ENCODE peak calls at places on chromosomes 5 and 9, in seven cellular contexts. V is SJSA1, N is esophagus squamous epithelium, M is neuronal stem cell, L is endothelial cell of umbilical vein, R is BE2C, B is H1. S is an unnamed sample. For H3K9me3 and H3K4me1, the result is how much of the 10 kb centered on the place peaks cover.

GRCh38 chr5:172870261-172870806 is 36.3 kb downstream of the ERGIC1 start:
- DNase-seq in V (peak), N (no peak), M (no peak), L (peak), R (no peak), B (no peak), S (no peak)

GRCh38 chr5:156623381-156624040 is 226.6 kb upstream of the PPP1R2B start:
- DNase-seq in V (no peak), N (no peak), M (no peak), L (no peak), R (no peak), B (no peak), S (no peak)

GRCh38 chr5:79529110-79529509 is 15.2 kb upstream of the HOMER1 start:
- DNase-seq in V (no peak), N (no peak), M (no peak), L (no peak), R (no peak), B (no peak), S (no peak)

GRCh38 chr5:120446896-120447295 is 17.2 kb upstream of the PRR16 start:
- DNase-seq in V (no peak), N (no peak), M (no peak), L (peak), R (no peak), B (no peak), S (no peak)

GRCh38 chr5:123080215-123080614 is 8.8 kb upstream of the PRDM6 start:
- DNase-seq in V (no peak), N (no peak), M (no peak), L (no peak), R (no peak), B (no peak), S (no peak)

GRCh38 chr5:132776077-132776931 is 735 bp downstream of the SEPTIN8 start:
- DNase-seq in V (peak), N (no peak), M (no peak), L (peak), R (peak), B (no peak), S (peak)

GRCh38 chr5:80160242-80160641 is 95.6 kb downstream of the SERINC5 start:
- DNase-seq in V (no peak), N (no peak), M (no peak), L (no peak), R (no peak), B (no peak), S (no peak)

GRCh38 chr5:173488144-173488543 is 128.3 kb downstream of the BOD1 start:
- DNase-seq in V (peak), N (no peak), M (no peak), L (no peak), R (no peak), B (no peak), S (no peak)

GRCh38 chr5:67166460-67166871 is 30.1 kb downstream of the CD180 start:
- DNase-seq in V (no peak), N (peak), M (no peak), L (no peak), R (no peak), B (no peak), S (no peak)

GRCh38 chr9:4415281-4415680 is 75.0 kb upstream of the SLC1A1 start:
- DNase-seq in V (no peak), N (no peak), M (no peak), L (no peak), R (no peak), B (no peak), S (no peak)

GRCh38 chr5:61019642-61020041 is 74.6 kb downstream of the NDUFAF2 start:
- DNase-seq in V (no peak), N (no peak), M (no peak), L (peak), R (no peak), B (no peak), S (no peak)

GRCh38 chr5:177300236-177300880 is 3.2 kb downstream of the RAB24 start:
- DNase-seq in V (peak), N (no peak), M (no peak), L (peak), R (no peak), B (no peak), S (no peak)

GRCh38 chr5:134451618-134452505 is 40.2 kb upstream of the CDKN2AIPNL start:
- DNase-seq in V (peak), N (no peak), M (no peak), L (peak), R (peak), B (no peak), S (no peak)

GRCh38 chr9:20981486-20981885 is 50.0 kb downstream of the HACD4 start:
- DNase-seq in V (peak), N (no peak), M (no peak), L (peak), R (no peak), B (no peak), S (no peak)

GRCh38 chr9:34123682-34124081 is 2.8 kb downstream of the DCAF12 start:
- DNase-seq in V (no peak), N (no peak), M (no peak), L (no peak), R (no peak), B (no peak), S (no peak)

GRCh38 chr9:89440548-89440947 is 57.4 kb downstream of the SEMA4D start:
- DNase-seq in V (no peak), N (no peak), M (no peak), L (no peak), R (no peak), B (no peak), S (no peak)

GRCh38 chr5:112870976-112871375 is 9.9 kb downstream of the SRP19 start:
- DNase-seq in V (no peak), N (no peak), M (no peak), L (no peak), R (no peak), B (no peak), S (no peak)

GRCh38 chr5:95817430-95817829 is 5.1 kb downstream of the GLRX start:
- DNase-seq in V (peak), N (no peak), M (no peak), L (no peak), R (no peak), B (no peak), S (no peak)

GRCh38 chr5:59066367-59067163 is 483.7 kb downstream of the RAB3C start:
- DNase-seq in V (no peak), N (no peak), M (no peak), L (no peak), R (no peak), B (no peak), S (no peak)

GRCh38 chr9:120875954-120876841 is 790 bp downstream of the PHF19 start:
- DNase-seq in V (peak), N (no peak), M (peak), L (peak), R (peak), B (peak), S (peak)

GRCh38 chr5:180098991-180099732 is 27.6 kb upstream of the RNF130 start:
- DNase-seq in V (no peak), N (no peak), M (no peak), L (no peak), R (no peak), B (no peak), S (no peak)

GRCh38 chr9:115845648-115846312 is 307.8 kb upstream of the PAPPA start:
- DNase-seq in V (no peak), N (no peak), M (no peak), L (no peak), R (no peak), B (no peak), S (no peak)

GRCh38 chr5:66769839-66770617 is 173.8 kb downstream of the MAST4 start:
- DNase-seq in V (no peak), N (no peak), M (peak), L (no peak), R (peak), B (peak), S (no peak)

GRCh38 chr5:132263548-132264261 is 6.2 kb downstream of the PDLIM4 start:
- DNase-seq in V (peak), N (no peak), M (no peak), L (peak), R (no peak), B (no peak), S (no peak)

GRCh38 chr9:110440161-110440560 is 102.5 kb upstream of the TXNDC8 start:
- DNase-seq in V (no peak), N (no peak), M (no peak), L (no peak), R (no peak), B (no peak), S (no peak)

GRCh38 chr9:133874061-133874638 is 118.0 kb downstream of the VAV2 start:
- DNase-seq in V (peak), N (no peak), M (no peak), L (no peak), R (peak), B (no peak), S (no peak)
- H3K4me3 ChIP-seq in V (no peak), N (no peak), M (no peak), L (no peak), R (no peak), B (no peak), S (no peak)

DNA sequence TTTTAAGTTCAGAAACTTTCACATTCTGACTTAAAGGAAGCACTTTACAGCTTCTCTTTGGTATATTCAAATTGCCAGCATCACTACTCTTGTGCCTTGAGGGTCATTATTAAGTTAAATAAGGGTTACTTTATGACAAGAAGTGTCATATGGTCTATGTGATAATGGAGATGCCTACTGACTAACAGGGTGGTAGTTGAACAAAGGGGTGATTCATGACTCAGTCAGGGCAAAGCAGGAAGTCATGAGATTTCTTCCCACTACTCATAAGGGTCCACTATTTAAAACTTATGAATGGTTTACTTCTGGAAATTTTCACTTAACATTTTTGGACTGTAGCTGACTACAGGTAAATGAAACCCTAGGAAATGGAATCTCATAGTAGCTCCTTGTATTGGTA is 938.3 kb upstream of the PTPRD start:
- DNase-seq in V (no peak), N (no peak), M (no peak), L (no peak), R (no peak), B (no peak), S (no peak)
- H3K9me3 ChIP-seq in V (under half), N (under half), M (under half), L (under half), R (under half), B (under half), S (under half)

DNA sequence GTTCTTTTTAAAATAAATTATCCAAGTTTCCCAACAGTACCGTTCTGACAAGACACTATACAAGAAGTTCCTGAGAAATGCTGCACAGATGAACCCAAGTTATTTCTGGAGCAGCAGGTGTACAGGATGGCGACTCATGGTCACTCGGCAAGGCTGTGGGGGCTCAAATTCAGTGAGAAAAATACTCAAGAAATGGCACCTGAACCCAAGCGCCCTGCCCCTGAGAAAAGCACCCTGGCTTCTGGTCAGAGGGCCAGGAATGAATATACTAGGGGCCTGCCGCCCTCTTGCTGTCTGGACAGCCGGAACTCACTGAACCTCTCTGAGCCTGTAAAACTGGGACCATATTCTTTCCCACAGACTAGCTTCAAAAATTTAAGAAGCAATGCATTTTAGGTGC is 1.6 kb downstream of the RAPGEF1 start:
- DNase-seq in V (no peak), N (no peak), M (no peak), L (peak), R (no peak), B (no peak), S (no peak)
- H3K4me1 ChIP-seq in V (under half), N (half or more), M (under half), L (under half), R (under half), B (under half), S (under half)

DNA sequence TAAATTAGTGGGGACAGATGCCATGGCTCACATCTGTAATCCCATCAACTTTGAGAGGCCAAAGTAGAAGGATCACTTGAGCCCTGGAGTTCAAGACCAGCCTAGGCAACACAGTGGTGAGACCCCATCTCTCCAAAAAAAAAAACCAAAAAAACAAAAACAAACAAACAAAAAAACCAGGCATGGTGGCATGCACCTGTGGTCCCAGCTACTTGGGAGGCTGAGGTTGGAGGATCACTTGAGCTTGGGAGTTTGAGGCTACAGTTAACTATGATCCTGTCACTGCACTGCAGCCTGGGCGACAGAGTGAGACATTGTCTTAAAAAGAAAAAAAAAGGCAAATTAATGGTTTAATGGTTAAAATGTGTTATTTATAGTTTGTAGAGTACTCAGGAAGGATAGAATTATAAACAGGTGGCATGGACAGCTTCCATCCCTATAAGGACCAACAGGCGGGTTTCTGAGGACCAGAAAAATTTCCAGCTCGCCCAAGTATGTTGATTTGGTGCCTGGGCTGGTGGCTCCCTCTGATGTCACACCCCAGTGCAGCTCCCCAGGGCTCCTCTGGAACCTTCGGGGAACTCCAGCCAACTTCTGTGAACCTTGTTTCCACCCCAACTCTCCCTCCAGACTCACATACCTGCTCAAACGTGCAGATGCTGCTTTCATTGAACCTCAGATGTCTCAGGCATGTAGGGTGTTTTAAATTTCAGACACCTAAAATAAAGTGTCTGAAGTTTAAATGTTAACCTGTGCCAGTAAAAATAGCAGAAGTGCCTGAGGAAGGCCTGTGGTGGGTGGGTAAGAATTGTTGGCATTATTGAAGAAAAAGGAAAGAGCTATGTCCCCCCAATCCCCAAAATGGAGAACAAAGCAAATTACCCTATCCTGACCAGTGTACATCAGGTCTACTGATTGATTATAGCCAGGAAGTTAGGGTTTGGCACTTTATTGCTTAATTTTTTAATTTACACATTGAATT is 69.0 kb downstream of the TRIO start:
- DNase-seq in V (no peak), N (no peak), M (no peak), L (no peak), R (no peak), B (no peak), S (no peak)
- H3K4me3 ChIP-seq in V (no peak), N (no peak), M (no peak), L (no peak), R (no peak), B (no peak), S (no peak)

DNA sequence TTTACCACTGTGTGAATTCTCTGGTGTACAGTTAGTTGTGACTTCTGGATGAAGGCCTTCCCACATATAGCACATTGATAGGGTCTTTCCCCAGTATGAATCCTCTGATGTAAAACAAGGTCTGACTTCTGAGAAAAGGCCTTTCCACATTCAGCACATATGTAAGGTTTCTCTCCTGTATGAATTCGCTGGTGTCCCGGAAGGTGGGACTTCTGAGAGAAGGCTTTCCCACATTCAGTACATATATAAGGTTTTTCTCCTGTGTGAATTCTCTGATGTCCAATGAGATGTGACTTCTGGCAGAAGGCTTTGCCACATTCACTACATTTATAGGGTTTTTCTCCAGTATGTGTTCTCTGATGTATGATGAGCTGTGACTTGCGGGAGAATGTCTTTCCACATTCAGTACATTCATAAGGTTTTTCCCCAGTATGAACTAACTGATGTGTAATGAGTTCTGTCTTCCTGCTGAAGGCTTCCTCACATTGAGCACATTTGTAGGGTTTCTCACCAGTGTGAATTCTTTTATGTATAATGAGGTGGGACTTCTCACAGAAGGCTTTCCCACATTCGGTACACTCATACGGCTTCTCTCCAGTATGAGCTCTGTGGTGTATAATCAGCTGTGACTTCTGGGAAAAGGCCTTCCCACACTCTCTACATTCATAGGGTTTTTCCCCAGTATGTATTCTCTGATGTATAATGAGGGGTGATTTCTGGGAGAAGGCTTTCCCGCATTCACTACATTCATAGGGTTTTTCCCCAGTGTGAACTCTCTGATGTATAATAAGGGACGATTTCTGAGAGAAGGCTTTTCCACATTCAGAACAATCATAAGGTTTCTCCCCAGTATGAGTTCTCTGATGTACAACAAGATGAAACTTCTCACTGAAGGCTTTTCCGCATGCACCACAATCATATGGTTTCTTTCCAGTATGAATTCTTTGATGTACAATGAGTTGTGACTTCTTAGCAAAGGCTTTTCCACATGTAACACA is 9.1 kb downstream of the ZNF300 start:
- DNase-seq in V (no peak), N (no peak), M (no peak), L (no peak), R (no peak), B (no peak), S (no peak)
- H3K9me3 ChIP-seq in V (under half), N (half or more), M (under half), L (under half), R (under half), B (half or more), S (under half)